ENCODE peak calls at places on chromosomes 3 and 15, in five cellular contexts. L, F, S, Z and A are unnamed samples.

GRCh38 chr15:82992436-82992835 is 6.4 kb downstream of the RAMAC start:
- DNase-seq in L (no peak), F (no peak), S (no peak), Z (no peak), A (no peak)

GRCh38 chr3:71128951-71129350 is 454.6 kb downstream of the FOXP1 start:
- DNase-seq in L (no peak), F (no peak), S (no peak), Z (no peak), A (no peak)

GRCh38 chr3:59713971-59714370 is 664.1 kb upstream of the CFAP20DC start:
- DNase-seq in L (no peak), F (no peak), S (no peak), Z (no peak), A (no peak)

GRCh38 chr15:37902126-37902525 is 32.3 kb upstream of the TMCO5A start:
- DNase-seq in L (no peak), F (no peak), S (no peak), Z (peak), A (no peak)

GRCh38 chr3:184275302-184275701 is 520 bp upstream of the ECE2 start:
- DNase-seq in L (no peak), F (no peak), S (no peak), Z (no peak), A (no peak)

GRCh38 chr3:108380128-108380795 is 83.9 kb downstream of the HHLA2 start:
- DNase-seq in L (no peak), F (no peak), S (no peak), Z (no peak), A (no peak)

GRCh38 chr3:174951023-174951422 is 91.9 kb downstream of the NAALADL2 start:
- DNase-seq in L (no peak), F (no peak), S (no peak), Z (no peak), A (no peak)

GRCh38 chr3:29531611-29532150 is 250.8 kb downstream of the RBMS3 start:
- DNase-seq in L (no peak), F (no peak), S (no peak), Z (no peak), A (no peak)

GRCh38 chr3:55364426-55364825 is 122.7 kb downstream of the WNT5A start:
- DNase-seq in L (no peak), F (no peak), S (no peak), Z (no peak), A (no peak)

GRCh38 chr3:37662708-37663107 is 199.0 kb upstream of the CTDSPL start:
- DNase-seq in L (no peak), F (no peak), S (no peak), Z (no peak), A (no peak)

GRCh38 chr3:82567029-82567600 is 805.7 kb upstream of the GBE1 start:
- DNase-seq in L (no peak), F (no peak), S (no peak), Z (no peak), A (no peak)

GRCh38 chr3:51937611-51938450 is 3.9 kb downstream of the RRP9 start:
- DNase-seq in L (no peak), F (peak), S (no peak), Z (peak), A (peak)

GRCh38 chr15:75177360-75178071 is 24.2 kb upstream of the C15orf39 start:
- DNase-seq in L (no peak), F (peak), S (no peak), Z (no peak), A (no peak)

GRCh38 chr3:162338514-162338913 is 841.9 kb downstream of the OTOL1 start:
- DNase-seq in L (no peak), F (no peak), S (no peak), Z (no peak), A (no peak)

GRCh38 chr15:81032355-81032754 is 31.6 kb downstream of the TLNRD1 start:
- DNase-seq in L (no peak), F (no peak), S (no peak), Z (no peak), A (no peak)

GRCh38 chr3:129161860-129162271 is 1.0 kb upstream of the ISY1 start:
- DNase-seq in L (no peak), F (peak), S (peak), Z (no peak), A (no peak)

GRCh38 chr3:8464668-8465067 is 37.0 kb upstream of the LMCD1 start:
- DNase-seq in L (no peak), F (no peak), S (no peak), Z (no peak), A (no peak)

GRCh38 chr3:42214064-42214463 is 51.9 kb downstream of the CCK start:
- DNase-seq in L (no peak), F (peak), S (no peak), Z (no peak), A (no peak)

GRCh38 chr3:53045784-53046170 is at the start of gene SFMBT1:
- DNase-seq in L (peak), F (peak), S (no peak), Z (peak), A (no peak)

GRCh38 chr15:37995461-37996347 is 61.3 kb downstream of the TMCO5A start:
- DNase-seq in L (no peak), F (no peak), S (peak), Z (no peak), A (no peak)

GRCh38 chr3:83321457-83321856 is 1560.0 kb upstream of the GBE1 start:
- DNase-seq in L (no peak), F (no peak), S (no peak), Z (no peak), A (no peak)

GRCh38 chr15:101528108-101528916 is 38.8 kb upstream of the PCSK6 start:
- DNase-seq in L (peak), F (no peak), S (peak), Z (peak), A (no peak)

GRCh38 chr15:83163032-83163431 is 44.6 kb downstream of the HDGFL3 start:
- DNase-seq in L (no peak), F (no peak), S (no peak), Z (no peak), A (no peak)

GRCh38 chr15:93420050-93420452 is 331.0 kb upstream of the RGMA start:
- DNase-seq in L (no peak), F (no peak), S (no peak), Z (no peak), A (no peak)

GRCh38 chr15:48086582-48086981 is 34.2 kb upstream of the SLC24A5 start:
- DNase-seq in L (no peak), F (no peak), S (no peak), Z (no peak), A (no peak)

GRCh38 chr15:40902605-40903561 is 8.6 kb downstream of the VPS18 start:
- DNase-seq in L (no peak), F (peak), S (no peak), Z (no peak), A (no peak)

GRCh38 chr3:101149707-101150106 is 156.5 kb upstream of the ABI3BP start:
- DNase-seq in L (no peak), F (no peak), S (no peak), Z (no peak), A (no peak)

GRCh38 chr15:63107895-63108546 is 13.6 kb upstream of the LACTB start:
- DNase-seq in L (peak), F (no peak), S (peak), Z (no peak), A (no peak)

GRCh38 chr15:60328852-60329443 is 68.8 kb downstream of the ANXA2 start:
- DNase-seq in L (no peak), F (no peak), S (no peak), Z (no peak), A (no peak)

GRCh38 chr3:97388774-97389173 is 375.8 kb upstream of the ARL6 start:
- DNase-seq in L (no peak), F (no peak), S (no peak), Z (no peak), A (no peak)
- H3K4me3 ChIP-seq in L (no peak), F (no peak), S (no peak), Z (no peak), A (no peak)

GRCh38 chr3:159855599-159856495 is 132.8 kb upstream of the IL12A start:
- DNase-seq in L (no peak), F (no peak), S (no peak), Z (no peak), A (no peak)
- TF ChIP-seq POLR2AphosphoS5 in L (no peak), F (no peak), S (no peak), Z (no peak), A (no peak)

DNA sequence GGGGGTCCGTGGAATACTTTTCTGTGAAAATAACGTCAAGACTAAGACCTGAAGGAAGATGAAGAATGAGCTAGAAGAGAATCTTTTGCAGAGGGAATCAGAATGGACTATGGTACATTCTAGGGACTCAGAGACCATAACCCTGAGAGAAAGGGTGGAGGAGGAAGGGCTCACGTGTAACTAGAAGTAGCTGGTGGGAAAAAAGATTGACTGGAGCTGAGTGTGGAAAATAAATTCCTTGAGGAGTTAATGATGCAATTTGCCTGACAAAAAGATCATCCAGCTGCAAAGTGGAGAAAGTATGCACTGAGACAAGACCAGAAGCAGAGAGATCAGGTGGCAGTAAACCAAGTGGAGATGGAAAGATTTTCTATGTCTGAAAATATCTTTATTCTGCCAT is 52.8 kb upstream of the TBL1XR1 start:
- DNase-seq in L (no peak), F (no peak), S (no peak), Z (no peak), A (no peak)
- TF ChIP-seq EP300 in L (no peak), F (no peak), S (no peak), Z (no peak), A (no peak)

GRCh38 chr3:58175429-58176184 is 35.2 kb downstream of the DNASE1L3 start:
- DNase-seq in L (peak), F (no peak), S (peak), Z (peak), A (no peak)

GRCh38 chr3:58173670-58174472 is 36.9 kb downstream of the DNASE1L3 start:
- DNase-seq in L (peak), F (peak), S (peak), Z (peak), A (no peak)

GRCh38 chr3:58176827-58177489 is 33.8 kb downstream of the DNASE1L3 start:
- DNase-seq in L (no peak), F (no peak), S (no peak), Z (no peak), A (no peak)

GRCh38 chr3:58176185-58176530 is 34.6 kb downstream of the DNASE1L3 start:
- DNase-seq in L (no peak), F (no peak), S (no peak), Z (no peak), A (no peak)

GRCh38 chr3:58175098-58175428 is 35.7 kb downstream of the DNASE1L3 start:
- DNase-seq in L (no peak), F (no peak), S (no peak), Z (no peak), A (no peak)
- H3K4me3 ChIP-seq in L (no peak), F (no peak), S (no peak), Z (no peak), A (no peak)

DNA sequence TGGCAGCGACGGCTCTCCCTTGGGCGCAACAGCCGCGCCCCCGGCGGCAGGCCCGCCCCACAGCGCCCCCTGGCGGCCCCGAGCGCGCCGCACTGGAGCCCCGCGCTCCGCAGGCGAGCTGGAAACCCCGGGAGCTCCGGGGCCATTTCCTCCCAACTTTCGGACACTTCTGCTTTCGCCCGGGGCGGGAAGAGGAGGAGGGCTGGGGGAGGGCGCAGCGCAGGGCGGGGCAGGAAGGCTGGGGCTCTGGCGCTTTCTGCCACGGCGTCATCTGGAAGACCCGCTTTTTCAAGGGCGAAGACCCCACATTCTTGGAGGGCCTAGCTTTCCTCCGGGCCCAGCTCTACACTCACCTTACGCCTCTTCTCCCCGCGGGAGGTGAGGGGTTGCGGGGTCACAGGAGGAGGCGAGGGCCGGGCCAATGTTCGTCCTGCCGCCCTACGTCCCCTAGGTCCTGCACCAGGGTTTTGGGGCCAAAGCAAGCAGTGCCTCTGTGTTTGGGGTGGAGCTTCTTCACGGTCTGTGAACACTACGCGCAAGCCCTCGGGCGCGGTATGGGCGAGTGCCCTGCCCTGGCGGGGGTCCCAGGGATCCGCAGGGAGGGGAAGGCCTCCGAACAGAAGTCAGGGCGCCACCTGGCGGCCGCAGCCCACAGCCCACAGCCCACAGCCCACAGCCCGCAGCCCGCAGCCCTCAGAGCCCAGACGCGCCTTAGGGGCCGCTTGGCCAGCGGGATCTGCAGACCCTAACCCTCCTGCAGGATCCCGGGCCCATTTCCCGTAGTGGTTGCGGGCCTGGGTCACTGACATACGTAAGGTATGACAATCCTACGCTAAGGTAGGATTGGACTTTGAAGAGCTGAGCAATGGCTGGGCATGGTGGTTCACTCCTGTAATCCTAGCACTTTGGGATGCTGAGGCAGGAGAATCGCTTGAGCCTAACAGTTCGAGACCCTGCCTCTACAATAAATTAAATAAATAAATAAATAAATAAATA is 31.1 kb downstream of the FOXL2 start:
- DNase-seq in L (peak), F (peak), S (peak), Z (peak), A (peak)
- TF ChIP-seq POLR2AphosphoS5 in L (no peak), F (peak), S (peak), Z (peak), A (peak)